ENCODE peak calls at places on chromosomes 6 and 20, in eight cellular contexts. E is suprapubic skin; F is fibroblast of pulmonary artery; Y is stimulated activated CD4-positive, alpha-beta T cell treated with anti-CD3 and anti-CD28 coated beads, TNF-alpha, amount 100 ng/mL, for 4 hours; A is mesenteric fat pad; J is activated naive CD4-positive, alpha-beta T cell; Q is pancreas; D is natural killer cell. H is an unnamed sample.
A peak's percentile ranks its signal among the peaks of the same experiment; 100 is the strongest.

GRCh38 chr6:56984374-56984773 is 29.5 kb downstream of the BEND6 start:
- DNase-seq in E (no peak), F (peak; percentile 57), Y (no peak), A (no peak), J (no peak), Q (no peak), D (no peak), H (no peak)

GRCh38 chr20:24828992-24829648 is 119.9 kb upstream of the CST7 start:
- DNase-seq in E (no peak), F (no peak), Y (no peak), A (no peak), J (no peak), Q (no peak), D (no peak), H (no peak)

GRCh38 chr6:43670623-43670986 is 17.0 kb downstream of the MRPS18A start:
- DNase-seq in E (no peak), F (no peak), Y (no peak), A (no peak), J (no peak), Q (no peak), D (no peak), H (no peak)

GRCh38 chr6:117605169-117605826 is 3.0 kb upstream of the GOPC start:
- DNase-seq in E (no peak), F (peak; percentile 91), Y (peak; percentile 21), A (no peak), J (no peak), Q (no peak), D (no peak), H (no peak)

GRCh38 chr20:31678389-31679356 is 41.0 kb downstream of the COX4I2 start:
- DNase-seq in E (no peak), F (peak; percentile 36), Y (no peak), A (no peak), J (no peak), Q (no peak), D (no peak), H (no peak)

GRCh38 chr6:144675231-144675861 is 390.2 kb downstream of the UTRN start:
- DNase-seq in E (no peak), F (peak; percentile 65), Y (no peak), A (no peak), J (no peak), Q (no peak), D (no peak), H (no peak)

GRCh38 chr20:40966103-40966502 is 62.5 kb upstream of the TOP1 start:
- DNase-seq in E (no peak), F (no peak), Y (no peak), A (no peak), J (no peak), Q (no peak), D (no peak), H (no peak)

GRCh38 chr6:115783402-115784061 is 277.2 kb downstream of the FRK start:
- DNase-seq in E (no peak), F (peak; percentile 8), Y (no peak), A (no peak), J (no peak), Q (no peak), D (no peak), H (no peak)

GRCh38 chr6:29425075-29425474 is 10.3 kb downstream of the OR12D1 start:
- DNase-seq in E (no peak), F (no peak), Y (no peak), A (no peak), J (no peak), Q (no peak), D (no peak), H (no peak)

GRCh38 chr6:170224694-170225660 is 65.9 kb downstream of the DLL1 start:
- DNase-seq in E (peak; percentile 83), F (no peak), Y (no peak), A (peak; percentile 88), J (no peak), Q (peak; percentile 78), D (no peak), H (peak; percentile 71)

GRCh38 chr20:11544029-11544678 is 373.5 kb upstream of the BTBD3 start:
- DNase-seq in E (no peak), F (peak; percentile 87), Y (no peak), A (no peak), J (no peak), Q (no peak), D (no peak), H (no peak)

GRCh38 chr6:133079901-133080300 is 161.3 kb upstream of the EYA4 start:
- DNase-seq in E (no peak), F (no peak), Y (no peak), A (no peak), J (no peak), Q (no peak), D (no peak), H (no peak)

GRCh38 chr6:49321673-49322072 is 141.4 kb downstream of the MMUT start:
- DNase-seq in E (no peak), F (no peak), Y (no peak), A (no peak), J (no peak), Q (no peak), D (no peak), H (no peak)

GRCh38 chr20:19628570-19629134 is 129.4 kb upstream of the RIN2 start:
- DNase-seq in E (no peak), F (peak; percentile 80), Y (peak; percentile 3), A (no peak), J (no peak), Q (no peak), D (no peak), H (no peak)

GRCh38 chr6:52741872-52742271 is 21.4 kb downstream of the GSTA2 start:
- DNase-seq in E (no peak), F (no peak), Y (no peak), A (no peak), J (no peak), Q (no peak), D (no peak), H (no peak)

GRCh38 chr6:25984265-25984664 is 21.7 kb downstream of the TRIM38 start:
- DNase-seq in E (no peak), F (no peak), Y (no peak), A (no peak), J (no peak), Q (no peak), D (no peak), H (no peak)

GRCh38 chr6:13431059-13431656 is 56.2 kb downstream of the GFOD1 start:
- DNase-seq in E (no peak), F (no peak), Y (no peak), A (no peak), J (no peak), Q (no peak), D (no peak), H (no peak)

GRCh38 chr6:79687759-79688158 is 56.6 kb downstream of the SH3BGRL2 start:
- DNase-seq in E (no peak), F (no peak), Y (no peak), A (no peak), J (no peak), Q (no peak), D (no peak), H (no peak)

GRCh38 chr6:116616757-116617093 is 446 bp downstream of the RSPH4A start:
- DNase-seq in E (no peak), F (no peak), Y (no peak), A (no peak), J (no peak), Q (no peak), D (no peak), H (no peak)

GRCh38 chr6:6684365-6684833 is 95.9 kb downstream of the LY86 start:
- DNase-seq in E (no peak), F (no peak), Y (no peak), A (no peak), J (no peak), Q (no peak), D (no peak), H (no peak)

GRCh38 chr6:1334725-1335124 is 22.8 kb downstream of the FOXQ1 start:
- DNase-seq in E (no peak), F (no peak), Y (no peak), A (no peak), J (no peak), Q (no peak), D (no peak), H (no peak)

GRCh38 chr20:24066075-24066700 is 77.6 kb upstream of the GGTLC1 start:
- DNase-seq in E (no peak), F (no peak), Y (no peak), A (no peak), J (no peak), Q (no peak), D (no peak), H (no peak)

H was measured in cardiac septum.